ENCODE peak calls at places on chromosomes 2 and 18, in six cellular contexts. One of them, this sample, is unnamed.

GRCh38 chr2:169159686-169160085 is 90.3 kb downstream of the DHRS9 start:
- DNase-seq in stimulated activated CD4-positive, alpha-beta T cell treated with anti-CD3 and anti-CD28 coated beads, Interleukin-4, amount 100 ng/mL, for 1 hour: no peak
- DNase-seq in renal cortical epithelial cell: peak; percentile 46
- DNase-seq in midbrain: no peak
- DNase-seq in activated CD4-positive, alpha-beta T cell treated with anti-CD3 and anti-CD28 coated beads, Interleukin-2, amount 50 U/mL, for 1 hour: no peak
- DNase-seq in NCI-H345: no peak
- DNase-seq in this sample: no peak

GRCh38 chr2:26922638-26923466 is 47.6 kb upstream of the MAPRE3 start:
- DNase-seq in stimulated activated CD4-positive, alpha-beta T cell treated with anti-CD3 and anti-CD28 coated beads, Interleukin-4, amount 100 ng/mL, for 1 hour: peak; percentile 32
- DNase-seq in renal cortical epithelial cell: peak; percentile 52
- DNase-seq in midbrain: peak; percentile 82
- DNase-seq in activated CD4-positive, alpha-beta T cell treated with anti-CD3 and anti-CD28 coated beads, Interleukin-2, amount 50 U/mL, for 1 hour: peak; percentile 35
- DNase-seq in NCI-H345: peak; percentile 86
- DNase-seq in this sample: peak; percentile 91

GRCh38 chr2:191245869-191246531 is 796 bp downstream of the MYO1B start:
- DNase-seq in stimulated activated CD4-positive, alpha-beta T cell treated with anti-CD3 and anti-CD28 coated beads, Interleukin-4, amount 100 ng/mL, for 1 hour: peak; percentile 42
- DNase-seq in renal cortical epithelial cell: peak; percentile 32
- DNase-seq in midbrain: no peak
- DNase-seq in activated CD4-positive, alpha-beta T cell treated with anti-CD3 and anti-CD28 coated beads, Interleukin-2, amount 50 U/mL, for 1 hour: peak; percentile 7
- DNase-seq in NCI-H345: peak; percentile 68
- DNase-seq in this sample: no peak

GRCh38 chr2:168338292-168338691 is 90.9 kb upstream of the STK39 start:
- DNase-seq in stimulated activated CD4-positive, alpha-beta T cell treated with anti-CD3 and anti-CD28 coated beads, Interleukin-4, amount 100 ng/mL, for 1 hour: no peak
- DNase-seq in renal cortical epithelial cell: no peak
- DNase-seq in midbrain: no peak
- DNase-seq in activated CD4-positive, alpha-beta T cell treated with anti-CD3 and anti-CD28 coated beads, Interleukin-2, amount 50 U/mL, for 1 hour: no peak
- DNase-seq in NCI-H345: no peak
- DNase-seq in this sample: no peak

GRCh38 chr18:77111449-77112160 is 21.0 kb downstream of the MBP start:
- DNase-seq in stimulated activated CD4-positive, alpha-beta T cell treated with anti-CD3 and anti-CD28 coated beads, Interleukin-4, amount 100 ng/mL, for 1 hour: no peak
- DNase-seq in renal cortical epithelial cell: no peak
- DNase-seq in midbrain: no peak
- DNase-seq in activated CD4-positive, alpha-beta T cell treated with anti-CD3 and anti-CD28 coated beads, Interleukin-2, amount 50 U/mL, for 1 hour: no peak
- DNase-seq in NCI-H345: no peak
- DNase-seq in this sample: no peak

GRCh38 chr18:407168-407567 is 93.3 kb downstream of the COLEC12 start:
- DNase-seq in stimulated activated CD4-positive, alpha-beta T cell treated with anti-CD3 and anti-CD28 coated beads, Interleukin-4, amount 100 ng/mL, for 1 hour: no peak
- DNase-seq in renal cortical epithelial cell: no peak
- DNase-seq in midbrain: no peak
- DNase-seq in activated CD4-positive, alpha-beta T cell treated with anti-CD3 and anti-CD28 coated beads, Interleukin-2, amount 50 U/mL, for 1 hour: no peak
- DNase-seq in NCI-H345: no peak
- DNase-seq in this sample: no peak

GRCh38 chr2:95388091-95388692 is 14.3 kb upstream of the FAHD2A start:
- DNase-seq in stimulated activated CD4-positive, alpha-beta T cell treated with anti-CD3 and anti-CD28 coated beads, Interleukin-4, amount 100 ng/mL, for 1 hour: no peak
- DNase-seq in renal cortical epithelial cell: no peak
- DNase-seq in midbrain: no peak
- DNase-seq in activated CD4-positive, alpha-beta T cell treated with anti-CD3 and anti-CD28 coated beads, Interleukin-2, amount 50 U/mL, for 1 hour: no peak
- DNase-seq in NCI-H345: no peak
- DNase-seq in this sample: no peak

GRCh38 chr2:72131371-72131891 is 16.2 kb downstream of the CYP26B1 start:
- DNase-seq in stimulated activated CD4-positive, alpha-beta T cell treated with anti-CD3 and anti-CD28 coated beads, Interleukin-4, amount 100 ng/mL, for 1 hour: no peak
- DNase-seq in renal cortical epithelial cell: no peak
- DNase-seq in midbrain: no peak
- DNase-seq in activated CD4-positive, alpha-beta T cell treated with anti-CD3 and anti-CD28 coated beads, Interleukin-2, amount 50 U/mL, for 1 hour: no peak
- DNase-seq in NCI-H345: no peak
- DNase-seq in this sample: no peak

GRCh38 chr2:217604527-217605279 is 398.1 kb downstream of the TNS1 start:
- DNase-seq in stimulated activated CD4-positive, alpha-beta T cell treated with anti-CD3 and anti-CD28 coated beads, Interleukin-4, amount 100 ng/mL, for 1 hour: no peak
- DNase-seq in renal cortical epithelial cell: no peak
- DNase-seq in midbrain: no peak
- DNase-seq in activated CD4-positive, alpha-beta T cell treated with anti-CD3 and anti-CD28 coated beads, Interleukin-2, amount 50 U/mL, for 1 hour: no peak
- DNase-seq in NCI-H345: no peak
- DNase-seq in this sample: peak; percentile 88

GRCh38 chr2:9984217-9984739 is 32.8 kb downstream of the GRHL1 start:
- DNase-seq in stimulated activated CD4-positive, alpha-beta T cell treated with anti-CD3 and anti-CD28 coated beads, Interleukin-4, amount 100 ng/mL, for 1 hour: no peak
- DNase-seq in renal cortical epithelial cell: peak; percentile 56
- DNase-seq in midbrain: peak; percentile 52
- DNase-seq in activated CD4-positive, alpha-beta T cell treated with anti-CD3 and anti-CD28 coated beads, Interleukin-2, amount 50 U/mL, for 1 hour: no peak
- DNase-seq in NCI-H345: peak; percentile 40
- DNase-seq in this sample: peak; percentile 62

GRCh38 chr2:46076251-46076650 is 221.0 kb upstream of the EPAS1 start:
- DNase-seq in stimulated activated CD4-positive, alpha-beta T cell treated with anti-CD3 and anti-CD28 coated beads, Interleukin-4, amount 100 ng/mL, for 1 hour: no peak
- DNase-seq in renal cortical epithelial cell: no peak
- DNase-seq in midbrain: no peak
- DNase-seq in activated CD4-positive, alpha-beta T cell treated with anti-CD3 and anti-CD28 coated beads, Interleukin-2, amount 50 U/mL, for 1 hour: no peak
- DNase-seq in NCI-H345: no peak
- DNase-seq in this sample: no peak

GRCh38 chr2:150133623-150134022 is 353.8 kb downstream of the RND3 start:
- DNase-seq in stimulated activated CD4-positive, alpha-beta T cell treated with anti-CD3 and anti-CD28 coated beads, Interleukin-4, amount 100 ng/mL, for 1 hour: no peak
- DNase-seq in renal cortical epithelial cell: peak; percentile 98
- DNase-seq in midbrain: no peak
- DNase-seq in activated CD4-positive, alpha-beta T cell treated with anti-CD3 and anti-CD28 coated beads, Interleukin-2, amount 50 U/mL, for 1 hour: no peak
- DNase-seq in NCI-H345: peak; percentile 10
- DNase-seq in this sample: no peak

GRCh38 chr18:12770469-12771219 is 67.8 kb downstream of the PSMG2 start:
- DNase-seq in stimulated activated CD4-positive, alpha-beta T cell treated with anti-CD3 and anti-CD28 coated beads, Interleukin-4, amount 100 ng/mL, for 1 hour: no peak
- DNase-seq in renal cortical epithelial cell: no peak
- DNase-seq in midbrain: no peak
- DNase-seq in activated CD4-positive, alpha-beta T cell treated with anti-CD3 and anti-CD28 coated beads, Interleukin-2, amount 50 U/mL, for 1 hour: no peak
- DNase-seq in NCI-H345: no peak
- DNase-seq in this sample: no peak

GRCh38 chr2:175463639-175464310 is 282.3 kb upstream of the ATP5MC3 start:
- DNase-seq in stimulated activated CD4-positive, alpha-beta T cell treated with anti-CD3 and anti-CD28 coated beads, Interleukin-4, amount 100 ng/mL, for 1 hour: no peak
- DNase-seq in renal cortical epithelial cell: no peak
- DNase-seq in midbrain: no peak
- DNase-seq in activated CD4-positive, alpha-beta T cell treated with anti-CD3 and anti-CD28 coated beads, Interleukin-2, amount 50 U/mL, for 1 hour: no peak
- DNase-seq in NCI-H345: no peak
- DNase-seq in this sample: no peak

GRCh38 chr2:50672286-50672685 is 359.6 kb downstream of the NRXN1 start:
- DNase-seq in stimulated activated CD4-positive, alpha-beta T cell treated with anti-CD3 and anti-CD28 coated beads, Interleukin-4, amount 100 ng/mL, for 1 hour: no peak
- DNase-seq in renal cortical epithelial cell: no peak
- DNase-seq in midbrain: no peak
- DNase-seq in activated CD4-positive, alpha-beta T cell treated with anti-CD3 and anti-CD28 coated beads, Interleukin-2, amount 50 U/mL, for 1 hour: no peak
- DNase-seq in NCI-H345: no peak
- DNase-seq in this sample: no peak

GRCh38 chr2:240812301-240812680 is 7.7 kb downstream of the KIF1A start:
- DNase-seq in stimulated activated CD4-positive, alpha-beta T cell treated with anti-CD3 and anti-CD28 coated beads, Interleukin-4, amount 100 ng/mL, for 1 hour: no peak
- DNase-seq in renal cortical epithelial cell: no peak
- DNase-seq in midbrain: no peak
- DNase-seq in activated CD4-positive, alpha-beta T cell treated with anti-CD3 and anti-CD28 coated beads, Interleukin-2, amount 50 U/mL, for 1 hour: no peak
- DNase-seq in NCI-H345: no peak
- DNase-seq in this sample: no peak

GRCh38 chr2:29706171-29706690 is 215.2 kb downstream of the ALK start:
- DNase-seq in stimulated activated CD4-positive, alpha-beta T cell treated with anti-CD3 and anti-CD28 coated beads, Interleukin-4, amount 100 ng/mL, for 1 hour: no peak
- DNase-seq in renal cortical epithelial cell: peak; percentile 34
- DNase-seq in midbrain: no peak
- DNase-seq in activated CD4-positive, alpha-beta T cell treated with anti-CD3 and anti-CD28 coated beads, Interleukin-2, amount 50 U/mL, for 1 hour: no peak
- DNase-seq in NCI-H345: no peak
- DNase-seq in this sample: no peak

GRCh38 chr2:32402087-32402486 is 45.3 kb downstream of the BIRC6 start:
- DNase-seq in stimulated activated CD4-positive, alpha-beta T cell treated with anti-CD3 and anti-CD28 coated beads, Interleukin-4, amount 100 ng/mL, for 1 hour: no peak
- DNase-seq in renal cortical epithelial cell: no peak
- DNase-seq in midbrain: no peak
- DNase-seq in activated CD4-positive, alpha-beta T cell treated with anti-CD3 and anti-CD28 coated beads, Interleukin-2, amount 50 U/mL, for 1 hour: no peak
- DNase-seq in NCI-H345: no peak
- DNase-seq in this sample: no peak

GRCh38 chr2:26585100-26585499 is 56.1 kb downstream of the CIB4 start:
- DNase-seq in stimulated activated CD4-positive, alpha-beta T cell treated with anti-CD3 and anti-CD28 coated beads, Interleukin-4, amount 100 ng/mL, for 1 hour: no peak
- DNase-seq in renal cortical epithelial cell: no peak
- DNase-seq in midbrain: no peak
- DNase-seq in activated CD4-positive, alpha-beta T cell treated with anti-CD3 and anti-CD28 coated beads, Interleukin-2, amount 50 U/mL, for 1 hour: no peak
- DNase-seq in NCI-H345: peak; percentile 46
- DNase-seq in this sample: no peak

GRCh38 chr2:27901219-27901618 is 10.7 kb downstream of the BABAM2 start:
- DNase-seq in stimulated activated CD4-positive, alpha-beta T cell treated with anti-CD3 and anti-CD28 coated beads, Interleukin-4, amount 100 ng/mL, for 1 hour: peak; percentile 26
- DNase-seq in renal cortical epithelial cell: peak; percentile 40
- DNase-seq in midbrain: no peak
- DNase-seq in activated CD4-positive, alpha-beta T cell treated with anti-CD3 and anti-CD28 coated beads, Interleukin-2, amount 50 U/mL, for 1 hour: no peak
- DNase-seq in NCI-H345: no peak
- DNase-seq in this sample: no peak

GRCh38 chr18:8779251-8779650 is 73.9 kb downstream of the MTCL1 start:
- DNase-seq in stimulated activated CD4-positive, alpha-beta T cell treated with anti-CD3 and anti-CD28 coated beads, Interleukin-4, amount 100 ng/mL, for 1 hour: no peak
- DNase-seq in renal cortical epithelial cell: no peak
- DNase-seq in midbrain: no peak
- DNase-seq in activated CD4-positive, alpha-beta T cell treated with anti-CD3 and anti-CD28 coated beads, Interleukin-2, amount 50 U/mL, for 1 hour: no peak
- DNase-seq in NCI-H345: no peak
- DNase-seq in this sample: no peak

GRCh38 chr2:218898109-218898878 is 17.6 kb downstream of the WNT10A start:
- DNase-seq in stimulated activated CD4-positive, alpha-beta T cell treated with anti-CD3 and anti-CD28 coated beads, Interleukin-4, amount 100 ng/mL, for 1 hour: peak; percentile 84
- DNase-seq in renal cortical epithelial cell: no peak
- DNase-seq in midbrain: peak; percentile 40
- DNase-seq in activated CD4-positive, alpha-beta T cell treated with anti-CD3 and anti-CD28 coated beads, Interleukin-2, amount 50 U/mL, for 1 hour: peak; percentile 78
- DNase-seq in NCI-H345: peak; percentile 53
- DNase-seq in this sample: no peak

GRCh38 chr18:30970201-30970816 is 72.2 kb downstream of the DSC3 start:
- DNase-seq in stimulated activated CD4-positive, alpha-beta T cell treated with anti-CD3 and anti-CD28 coated beads, Interleukin-4, amount 100 ng/mL, for 1 hour: no peak
- DNase-seq in renal cortical epithelial cell: peak; percentile 57
- DNase-seq in midbrain: peak; percentile 12
- DNase-seq in activated CD4-positive, alpha-beta T cell treated with anti-CD3 and anti-CD28 coated beads, Interleukin-2, amount 50 U/mL, for 1 hour: no peak
- DNase-seq in NCI-H345: peak; percentile 44
- DNase-seq in this sample: peak; percentile 6

GRCh38 chr2:40690036-40690435 is 238.1 kb upstream of the SLC8A1 start:
- DNase-seq in stimulated activated CD4-positive, alpha-beta T cell treated with anti-CD3 and anti-CD28 coated beads, Interleukin-4, amount 100 ng/mL, for 1 hour: no peak
- DNase-seq in renal cortical epithelial cell: peak; percentile 56
- DNase-seq in midbrain: no peak
- DNase-seq in activated CD4-positive, alpha-beta T cell treated with anti-CD3 and anti-CD28 coated beads, Interleukin-2, amount 50 U/mL, for 1 hour: no peak
- DNase-seq in NCI-H345: no peak
- DNase-seq in this sample: no peak

GRCh38 chr2:207898354-207898695 is 127.0 kb downstream of the PLEKHM3 start:
- DNase-seq in stimulated activated CD4-positive, alpha-beta T cell treated with anti-CD3 and anti-CD28 coated beads, Interleukin-4, amount 100 ng/mL, for 1 hour: no peak
- DNase-seq in renal cortical epithelial cell: no peak
- DNase-seq in midbrain: no peak
- DNase-seq in activated CD4-positive, alpha-beta T cell treated with anti-CD3 and anti-CD28 coated beads, Interleukin-2, amount 50 U/mL, for 1 hour: no peak
- DNase-seq in NCI-H345: no peak
- DNase-seq in this sample: peak; percentile 19

GRCh38 chr2:74440378-74441110 is 1.2 kb downstream of the RTKN start:
- DNase-seq in stimulated activated CD4-positive, alpha-beta T cell treated with anti-CD3 and anti-CD28 coated beads, Interleukin-4, amount 100 ng/mL, for 1 hour: peak; percentile 51
- DNase-seq in renal cortical epithelial cell: peak; percentile 64
- DNase-seq in midbrain: peak; percentile 88
- DNase-seq in activated CD4-positive, alpha-beta T cell treated with anti-CD3 and anti-CD28 coated beads, Interleukin-2, amount 50 U/mL, for 1 hour: peak; percentile 21
- DNase-seq in NCI-H345: no peak
- DNase-seq in this sample: peak; percentile 65

GRCh38 chr18:28163201-28163778 is 13.6 kb downstream of the CDH2 start:
- DNase-seq in stimulated activated CD4-positive, alpha-beta T cell treated with anti-CD3 and anti-CD28 coated beads, Interleukin-4, amount 100 ng/mL, for 1 hour: no peak
- DNase-seq in renal cortical epithelial cell: no peak
- DNase-seq in midbrain: no peak
- DNase-seq in activated CD4-positive, alpha-beta T cell treated with anti-CD3 and anti-CD28 coated beads, Interleukin-2, amount 50 U/mL, for 1 hour: no peak
- DNase-seq in NCI-H345: no peak
- DNase-seq in this sample: peak; percentile 62

GRCh38 chr18:28854964-28855363 is 678.0 kb upstream of the CDH2 start:
- DNase-seq in stimulated activated CD4-positive, alpha-beta T cell treated with anti-CD3 and anti-CD28 coated beads, Interleukin-4, amount 100 ng/mL, for 1 hour: no peak
- DNase-seq in renal cortical epithelial cell: no peak
- DNase-seq in midbrain: peak; percentile 41
- DNase-seq in activated CD4-positive, alpha-beta T cell treated with anti-CD3 and anti-CD28 coated beads, Interleukin-2, amount 50 U/mL, for 1 hour: no peak
- DNase-seq in NCI-H345: no peak
- DNase-seq in this sample: no peak

GRCh38 chr2:100422320-100422719 is 4.9 kb upstream of the CHST10 start:
- DNase-seq in stimulated activated CD4-positive, alpha-beta T cell treated with anti-CD3 and anti-CD28 coated beads, Interleukin-4, amount 100 ng/mL, for 1 hour: no peak
- DNase-seq in renal cortical epithelial cell: peak; percentile 33
- DNase-seq in midbrain: peak; percentile 13
- DNase-seq in activated CD4-positive, alpha-beta T cell treated with anti-CD3 and anti-CD28 coated beads, Interleukin-2, amount 50 U/mL, for 1 hour: no peak
- DNase-seq in NCI-H345: no peak
- DNase-seq in this sample: no peak

GRCh38 chr2:229445013-229445412 is 173.9 kb upstream of the PID1 start:
- DNase-seq in stimulated activated CD4-positive, alpha-beta T cell treated with anti-CD3 and anti-CD28 coated beads, Interleukin-4, amount 100 ng/mL, for 1 hour: no peak
- DNase-seq in renal cortical epithelial cell: peak; percentile 89
- DNase-seq in midbrain: peak; percentile 74
- DNase-seq in activated CD4-positive, alpha-beta T cell treated with anti-CD3 and anti-CD28 coated beads, Interleukin-2, amount 50 U/mL, for 1 hour: no peak
- DNase-seq in NCI-H345: no peak
- DNase-seq in this sample: no peak

GRCh38 chr18:53153281-53153680 is 813.3 kb downstream of the DCC start:
- DNase-seq in stimulated activated CD4-positive, alpha-beta T cell treated with anti-CD3 and anti-CD28 coated beads, Interleukin-4, amount 100 ng/mL, for 1 hour: no peak
- DNase-seq in renal cortical epithelial cell: no peak
- DNase-seq in midbrain: no peak
- DNase-seq in activated CD4-positive, alpha-beta T cell treated with anti-CD3 and anti-CD28 coated beads, Interleukin-2, amount 50 U/mL, for 1 hour: no peak
- DNase-seq in NCI-H345: no peak
- DNase-seq in this sample: no peak

GRCh38 chr2:9333591-9334171 is 89.6 kb downstream of the ITGB1BP1 start:
- DNase-seq in stimulated activated CD4-positive, alpha-beta T cell treated with anti-CD3 and anti-CD28 coated beads, Interleukin-4, amount 100 ng/mL, for 1 hour: no peak
- DNase-seq in renal cortical epithelial cell: peak; percentile 82
- DNase-seq in midbrain: peak; percentile 52
- DNase-seq in activated CD4-positive, alpha-beta T cell treated with anti-CD3 and anti-CD28 coated beads, Interleukin-2, amount 50 U/mL, for 1 hour: no peak
- DNase-seq in NCI-H345: peak; percentile 42
- DNase-seq in this sample: peak; percentile 35

GRCh38 chr2:20602803-20603202 is 48.1 kb downstream of the HS1BP3 start:
- DNase-seq in stimulated activated CD4-positive, alpha-beta T cell treated with anti-CD3 and anti-CD28 coated beads, Interleukin-4, amount 100 ng/mL, for 1 hour: no peak
- DNase-seq in renal cortical epithelial cell: no peak
- DNase-seq in midbrain: no peak
- DNase-seq in activated CD4-positive, alpha-beta T cell treated with anti-CD3 and anti-CD28 coated beads, Interleukin-2, amount 50 U/mL, for 1 hour: no peak
- DNase-seq in NCI-H345: no peak
- DNase-seq in this sample: no peak

GRCh38 chr2:75424936-75425619 is 135.7 kb downstream of the EVA1A start:
- DNase-seq in stimulated activated CD4-positive, alpha-beta T cell treated with anti-CD3 and anti-CD28 coated beads, Interleukin-4, amount 100 ng/mL, for 1 hour: no peak
- DNase-seq in renal cortical epithelial cell: peak; percentile 24
- DNase-seq in midbrain: no peak
- DNase-seq in activated CD4-positive, alpha-beta T cell treated with anti-CD3 and anti-CD28 coated beads, Interleukin-2, amount 50 U/mL, for 1 hour: no peak
- DNase-seq in NCI-H345: no peak
- DNase-seq in this sample: no peak

GRCh38 chr2:84846732-84847131 is 34.2 kb downstream of the TRABD2A start:
- DNase-seq in stimulated activated CD4-positive, alpha-beta T cell treated with anti-CD3 and anti-CD28 coated beads, Interleukin-4, amount 100 ng/mL, for 1 hour: no peak
- DNase-seq in renal cortical epithelial cell: no peak
- DNase-seq in midbrain: no peak
- DNase-seq in activated CD4-positive, alpha-beta T cell treated with anti-CD3 and anti-CD28 coated beads, Interleukin-2, amount 50 U/mL, for 1 hour: no peak
- DNase-seq in NCI-H345: no peak
- DNase-seq in this sample: no peak

This sample was measured in cerebellum.